ENCODE peak calls at places on chromosomes 6 and 20, in four cellular contexts. H is IMR-90, X is K562, O is GM12878. L is an unnamed sample.

GRCh38 chr20:59948828-59949720 is 8.9 kb downstream of the FAM217B start:
- DNase-seq in H (peak), X (no peak), O (no peak), L (peak)

GRCh38 chr6:153437193-153437592 is 306.1 kb upstream of the RGS17 start:
- DNase-seq in H (no peak), X (no peak), O (no peak), L (no peak)

GRCh38 chr6:17200395-17200794 is 80.8 kb upstream of the RBM24 start:
- DNase-seq in H (no peak), X (no peak), O (no peak), L (no peak)

GRCh38 chr6:106309766-106310373 is 15.7 kb downstream of the ATG5 start:
- DNase-seq in H (peak), X (no peak), O (no peak), L (no peak)

GRCh38 chr20:37517371-37517748 is 3.7 kb upstream of the NNAT start:
- DNase-seq in H (no peak), X (no peak), O (no peak), L (no peak)

GRCh38 chr6:158402184-158402583 is 89.9 kb downstream of the TULP4 start:
- DNase-seq in H (no peak), X (no peak), O (no peak), L (no peak)

GRCh38 chr20:38426006-38426405 is 9.1 kb downstream of the SNHG17 start:
- DNase-seq in H (peak), X (no peak), O (no peak), L (peak)

GRCh38 chr20:8542115-8542486 is 410.0 kb downstream of the PLCB1 start:
- DNase-seq in H (no peak), X (no peak), O (no peak), L (no peak)

GRCh38 chr6:35955521-35955920 is 34.6 kb upstream of the SRPK1 start:
- DNase-seq in H (no peak), X (no peak), O (no peak), L (no peak)

GRCh38 chr20:62025832-62026563 is 39.7 kb downstream of the TAF4 start:
- DNase-seq in H (peak), X (peak), O (no peak), L (no peak)

GRCh38 chr6:91575032-91575431 is 988.2 kb upstream of the MAP3K7 start:
- DNase-seq in H (peak), X (no peak), O (peak), L (no peak)

GRCh38 chr6:3644613-3645012 is 106.9 kb downstream of the PXDC1 start:
- DNase-seq in H (no peak), X (no peak), O (no peak), L (no peak)

GRCh38 chr6:63739094-63739687 is 103.6 kb downstream of the PHF3 start:
- DNase-seq in H (no peak), X (no peak), O (no peak), L (no peak)
- TF ChIP-seq ELK1 in H (no peak), X (no peak), O (no peak), L (no peak)

DNA sequence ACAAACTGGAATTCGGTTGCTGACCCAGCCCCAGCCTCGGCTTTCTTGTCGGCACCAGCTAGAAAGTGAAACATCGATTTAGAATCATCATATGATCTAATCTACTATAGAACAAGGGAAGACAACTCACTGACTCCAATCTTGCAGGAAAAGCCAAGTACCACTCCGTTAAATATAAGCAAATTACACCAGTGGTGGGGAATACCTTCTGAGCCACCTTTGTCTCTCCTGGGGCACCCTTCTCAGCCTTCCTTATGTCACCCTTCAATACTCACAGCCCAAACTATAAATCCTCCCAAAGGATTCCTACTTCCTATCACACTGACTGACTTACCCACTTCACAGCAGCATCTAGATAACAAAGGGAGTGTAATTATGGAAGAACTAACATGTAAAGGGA is 7.5 kb downstream of the RPS10 start:
- DNase-seq in H (no peak), X (no peak), O (no peak), L (no peak)
- H3K4me3 ChIP-seq in H (no peak), X (no peak), O (no peak), L (no peak)

DNA sequence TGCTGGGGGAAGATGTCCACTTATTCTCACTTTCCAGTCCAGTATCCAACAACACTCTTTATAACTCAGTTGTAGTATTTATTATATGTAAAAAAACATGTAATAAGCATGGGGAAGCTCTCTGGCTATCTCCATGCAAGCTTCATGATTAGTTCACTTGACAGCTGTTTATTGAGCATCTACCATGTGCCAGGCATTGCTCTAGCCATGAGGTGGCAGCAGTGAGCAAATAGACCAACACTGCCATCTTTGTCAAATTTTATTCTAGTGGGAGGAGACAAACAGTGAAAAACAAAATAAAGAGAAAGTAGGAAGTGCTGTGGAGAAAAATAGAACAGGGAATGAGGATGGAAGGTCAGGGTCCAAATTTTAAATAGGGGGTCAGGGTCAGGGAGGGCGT is 131.8 kb downstream of the CFAP61 start:
- DNase-seq in H (no peak), X (peak), O (no peak), L (no peak)
- TF ChIP-seq CTCF in H (peak), X (peak), O (peak), L (peak)

DNA sequence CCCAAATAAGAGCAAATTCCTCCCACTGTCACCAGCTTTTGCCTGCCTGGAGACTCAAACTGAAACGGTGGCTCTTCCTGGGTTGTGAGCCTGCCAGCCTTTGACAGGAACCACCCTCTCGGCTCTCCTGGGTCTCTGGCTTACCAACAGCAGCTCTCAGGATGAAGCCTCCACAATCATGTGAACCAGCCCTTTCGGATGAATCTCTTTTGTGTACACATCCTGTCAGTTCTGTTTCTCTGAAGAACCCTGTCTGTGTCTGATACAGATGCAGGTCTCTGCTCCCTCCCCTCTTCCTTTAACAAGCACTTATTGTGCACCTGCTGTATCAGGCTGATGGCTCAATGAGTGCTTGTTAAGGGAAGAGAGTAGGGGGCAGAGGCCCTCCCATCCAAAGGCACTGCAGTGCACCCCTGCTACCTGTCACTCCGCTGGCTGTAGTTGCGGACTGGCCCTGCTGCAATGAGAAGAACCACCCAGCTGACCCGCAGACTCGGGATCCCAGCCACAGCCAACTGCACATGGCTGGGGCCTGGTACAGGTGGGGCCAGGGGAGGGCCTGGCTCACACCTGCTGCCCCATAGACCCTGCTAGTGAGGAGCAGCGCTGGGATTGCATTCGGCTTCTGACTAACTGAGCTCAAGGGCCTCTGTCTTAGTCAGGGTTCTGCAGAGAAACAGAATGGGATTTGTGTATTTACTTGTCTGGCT is 120.1 kb upstream of the PMEPA1 start:
- DNase-seq in H (no peak), X (no peak), O (no peak), L (no peak)
- TF ChIP-seq ELK1 in H (no peak), X (no peak), O (no peak), L (no peak)